ENCODE peak calls at places on chromosomes 3 and 15, in six cellular contexts. G is uterus, O is A549, C is heart left ventricle, J is body of pancreas, N is ovary. X is an unnamed sample. For H3K4me1, the result is how much of the 10 kb centered on the place peaks cover.

GRCh38 chr15:63896336-63897115 is 62.8 kb upstream of the HERC1 start:
- DNase-seq in G (peak), O (peak), C (no peak), J (peak), N (peak), X (peak)

GRCh38 chr15:58569455-58569854 is 137.7 kb downstream of the LIPC start:
- DNase-seq in G (no peak), O (no peak), C (no peak), J (no peak), N (no peak), X (no peak)

GRCh38 chr3:47578691-47579632 is at the start of gene CSPG5:
- DNase-seq in G (no peak), O (no peak), C (no peak), J (peak), N (peak), X (no peak)

GRCh38 chr3:42020681-42021307 is 58.9 kb upstream of the ULK4 start:
- DNase-seq in G (no peak), O (no peak), C (no peak), J (no peak), N (no peak), X (no peak)

GRCh38 chr3:127351350-127351749 is 63.5 kb upstream of the PRR20G start:
- DNase-seq in G (no peak), O (no peak), C (no peak), J (no peak), N (no peak), X (no peak)

GRCh38 chr3:101602731-101603130 is 28.8 kb downstream of the PCNP start:
- DNase-seq in G (no peak), O (no peak), C (no peak), J (no peak), N (no peak), X (no peak)

GRCh38 chr3:166630190-166630589 is 749.9 kb downstream of the ZBBX start:
- DNase-seq in G (no peak), O (no peak), C (no peak), J (no peak), N (no peak), X (no peak)

GRCh38 chr15:29822685-29823459 is 604 bp upstream of the TJP1 start:
- DNase-seq in G (peak), O (peak), C (peak), J (peak), N (no peak), X (no peak)

GRCh38 chr3:129182390-129183180 is 1.1 kb downstream of the CNBP start:
- DNase-seq in G (no peak), O (no peak), C (peak), J (no peak), N (no peak), X (no peak)

DNA sequence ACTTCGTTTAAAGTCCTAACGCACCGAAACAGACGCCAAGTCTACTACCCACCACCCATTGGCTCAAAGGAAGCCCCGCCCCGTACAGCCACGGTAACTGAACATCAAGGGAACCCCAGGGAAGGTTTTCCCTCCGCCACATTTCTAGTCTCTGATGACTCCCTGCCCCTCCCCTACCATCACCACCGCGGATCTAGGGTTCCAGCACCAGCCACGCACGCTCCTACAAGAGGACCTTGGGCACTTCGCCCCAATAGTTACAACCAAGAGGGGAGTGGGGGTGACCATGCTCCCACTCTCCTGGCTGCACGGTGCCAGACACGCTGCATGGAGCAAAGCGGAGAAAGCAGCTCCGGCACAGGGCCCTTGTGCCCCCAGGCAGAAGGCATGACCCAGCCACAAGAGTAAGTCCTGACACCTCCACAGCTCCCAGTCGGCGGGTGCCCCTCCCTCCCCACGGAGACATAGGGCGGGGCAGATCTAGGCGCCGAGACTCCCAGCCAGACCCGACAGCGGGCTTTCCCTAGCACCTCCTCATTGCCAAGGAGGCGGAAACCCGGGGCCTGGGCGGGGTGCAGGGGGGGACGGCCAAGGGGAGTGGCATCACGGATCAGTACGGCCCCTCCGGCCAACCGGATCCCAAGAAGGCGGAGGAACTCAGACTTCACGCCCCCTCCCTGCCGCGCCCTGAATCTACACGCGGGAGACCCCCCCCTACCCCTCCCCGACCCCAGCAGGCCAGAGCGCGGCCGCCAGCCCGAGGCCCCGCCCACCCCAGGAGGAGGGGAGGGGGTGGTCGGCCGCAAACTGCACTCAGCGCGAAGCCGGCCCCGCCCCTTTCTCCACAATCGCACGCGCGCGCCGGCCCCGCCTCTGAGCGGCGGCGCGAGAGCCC is 936 bp downstream of the SIN3A start:
- DNase-seq in G (peak), O (peak), C (peak), J (peak), N (peak), X (peak)
- TF ChIP-seq POLR2A in G (no peak), O (no peak), C (no peak), J (no peak), N (no peak), X (no peak)

DNA sequence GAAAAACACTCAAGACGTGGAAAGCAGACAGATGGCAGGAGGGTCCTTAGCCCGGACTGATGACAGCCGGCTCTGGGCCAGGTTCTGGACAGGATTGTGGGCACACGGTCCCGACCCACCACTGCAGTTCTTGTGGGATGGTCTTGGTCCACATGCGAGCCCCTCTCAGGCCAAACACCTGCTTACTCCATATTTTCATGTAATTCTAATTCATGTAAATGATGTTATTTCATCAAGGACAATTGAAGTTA is 32.6 kb downstream of the TM2D3 start:
- DNase-seq in G (no peak), O (no peak), C (no peak), J (no peak), N (no peak), X (no peak)
- H3K4me1 ChIP-seq in G (under half), O (under half), C (under half), J (under half), N (under half), X (under half)

GRCh38 chr3:119891944-119892721 is 110.2 kb downstream of the NR1I2 start:
- DNase-seq in G (no peak), O (peak), C (peak), J (peak), N (peak), X (peak)
- TF ChIP-seq CTCF in G (peak), O (peak), C (peak), J (peak), N (peak), X (peak)

GRCh38 chr3:184135149-184135910 is at the start of gene EIF2B5:
- DNase-seq in G (peak), O (peak), C (peak), J (peak), N (peak), X (peak)
- TF ChIP-seq POLR2A in G (peak), O (peak), C (peak), J (peak), N (peak), X (peak)